ENCODE peak calls at places on chromosome 4, in ten cellular contexts. F is HCT116, A is body of pancreas, O is psoas muscle, X is AG04450, V is MM.1S, M is keratinocyte, Z is uterus, J is pancreas, T is dorsolateral prefrontal cortex. C is an unnamed sample.

GRCh38 chr4:173417833-173418232 is 18.9 kb upstream of the SCRG1 start:
- DNase-seq in T (no peak), X (no peak), V (no peak), M (no peak), Z (no peak), J (no peak), A (no peak), F (no peak), O (no peak), C (no peak)

GRCh38 chr4:6695660-6696581 is 2.2 kb downstream of the S100P start:
- DNase-seq in V (no peak), T (no peak), M (no peak), A (peak), F (no peak), O (no peak), X (no peak), J (no peak), Z (no peak), C (peak)

GRCh38 chr4:145012841-145013240 is 85.2 kb downstream of the ANAPC10 start:
- DNase-seq in M (no peak), Z (no peak), A (no peak), O (no peak), X (no peak), F (no peak), T (no peak), V (no peak), J (no peak), C (no peak)

GRCh38 chr4:165326831-165327210 is 648 bp upstream of the MSMO1 start:
- DNase-seq in F (no peak), M (no peak), Z (peak), V (peak), O (peak), J (peak), T (no peak), A (peak), X (no peak), C (peak)

GRCh38 chr4:124104101-124104500 is 608.4 kb downstream of the ANKRD50 start:
- DNase-seq in V (no peak), X (no peak), J (no peak), M (peak), F (no peak), T (no peak), Z (no peak), O (no peak), A (no peak), C (no peak)

GRCh38 chr4:47623916-47624554 is 139.0 kb downstream of the ATP10D start:
- DNase-seq in X (peak), M (no peak), A (no peak), T (no peak), J (no peak), Z (no peak), V (no peak), O (no peak), F (no peak), C (no peak)

GRCh38 chr4:156734965-156735895 is 236.4 kb downstream of the PDGFC start:
- DNase-seq in X (no peak), V (no peak), T (no peak), Z (no peak), O (no peak), M (no peak), F (no peak), A (no peak), J (no peak), C (no peak)

GRCh38 chr4:113540859-113541258 is 220.7 kb downstream of the CAMK2D start:
- DNase-seq in O (no peak), M (no peak), V (no peak), J (no peak), T (no peak), A (peak), X (no peak), F (peak), Z (no peak), C (no peak)

GRCh38 chr4:165016971-165017370 is 14.8 kb upstream of the TRIM60 start:
- DNase-seq in O (no peak), F (peak), Z (no peak), M (no peak), J (no peak), X (no peak), V (no peak), A (no peak), T (no peak), C (no peak)

DNA sequence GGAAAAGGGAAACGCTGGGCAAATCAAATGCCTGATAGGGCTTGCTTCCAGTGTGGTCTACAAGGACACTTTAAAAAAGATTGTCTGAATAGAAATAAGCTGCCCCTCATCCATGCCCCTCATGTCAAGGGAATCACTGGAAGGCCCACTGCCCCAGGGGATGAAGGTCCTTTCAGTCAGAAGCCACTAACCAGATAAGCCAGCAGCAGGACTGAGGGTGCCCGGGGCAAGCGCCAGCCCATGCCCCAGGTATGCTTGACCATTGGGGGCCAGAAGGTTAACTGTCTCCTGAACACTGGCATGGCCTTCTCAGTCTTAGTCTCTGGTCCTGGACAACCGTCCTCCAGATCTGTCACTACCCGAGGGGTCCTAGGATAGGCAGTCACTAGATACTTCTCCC is 17.7 kb downstream of the ACOX3 start:
- DNase-seq in F (no peak), M (no peak), X (no peak), Z (no peak), A (no peak), V (no peak), J (no peak), T (no peak), O (no peak), C (no peak)
- H3K4me3 ChIP-seq in F (no peak), M (no peak), X (no peak), Z (no peak), A (no peak), V (no peak), J (no peak), T (no peak), O (no peak), C (no peak)

GRCh38 chr4:44447563-44448504 is 775 bp downstream of the KCTD8 start:
- DNase-seq in F (no peak), J (peak), M (no peak), X (no peak), V (peak), Z (peak), T (peak), O (peak), A (peak), C (no peak)
- H3K27ac ChIP-seq in F (no peak), J (no peak), M (no peak), X (no peak), V (peak), Z (peak), T (peak), O (peak), A (no peak), C (no peak)

DNA sequence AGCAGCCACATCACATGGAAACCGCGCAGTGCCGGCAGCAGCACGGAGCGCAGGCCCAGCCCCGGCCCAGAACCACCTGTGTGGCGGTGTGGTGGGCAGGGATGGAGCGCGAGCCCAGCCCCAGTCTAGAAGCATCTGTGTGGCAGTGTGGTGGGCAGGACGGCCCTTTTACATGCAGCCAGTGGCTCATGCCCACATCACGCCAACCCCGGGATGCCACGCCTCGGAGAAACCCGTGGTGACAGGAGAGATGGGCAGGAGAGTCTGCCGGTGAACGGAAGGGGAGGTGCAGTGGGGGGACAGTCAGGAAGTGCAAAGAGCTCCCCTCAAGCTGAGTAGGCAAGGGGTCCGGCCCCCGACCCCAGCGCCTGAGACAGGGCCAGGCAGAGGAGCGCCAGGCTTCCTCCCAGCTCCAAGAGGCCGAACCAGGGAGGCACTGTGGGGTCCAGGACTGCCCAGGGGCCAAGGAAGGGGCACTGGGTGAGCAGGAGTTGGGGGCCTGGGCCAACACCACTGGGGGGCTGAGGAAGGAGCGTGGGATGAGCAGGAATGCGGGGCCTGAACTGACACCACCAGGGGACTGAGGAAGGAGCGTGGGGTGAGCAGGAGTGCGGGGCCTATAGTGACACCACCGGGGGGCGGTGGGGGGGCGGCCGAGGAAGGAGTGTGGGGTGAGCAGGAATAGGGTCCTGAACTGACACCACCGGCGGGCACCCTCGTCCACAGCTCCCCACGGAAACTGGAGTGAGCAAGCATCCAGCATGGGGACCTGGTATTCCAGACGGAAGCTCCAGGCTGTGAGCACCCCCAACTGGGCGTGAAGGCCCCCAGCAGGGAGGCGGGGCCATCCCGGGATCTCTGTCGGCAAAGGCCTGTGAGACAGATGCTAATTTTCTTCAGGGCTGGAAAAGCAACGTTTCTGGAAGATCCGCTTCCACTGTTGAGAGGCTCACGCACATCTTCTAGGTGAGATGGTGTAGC is 28.8 kb downstream of the GAK start:
- DNase-seq in T (no peak), F (no peak), V (no peak), M (no peak), Z (no peak), A (no peak), J (no peak), O (no peak), X (no peak), C (no peak)
- H3K4me3 ChIP-seq in T (no peak), F (no peak), V (no peak), M (no peak), Z (no peak), A (no peak), J (no peak), O (no peak), X (no peak), C (no peak)

GRCh38 chr4:119016636-119017035 is 119.0 kb upstream of the MYOZ2 start:
- DNase-seq in F (no peak), X (peak), O (no peak), Z (no peak), V (no peak), A (no peak), J (no peak), M (no peak), T (no peak), C (no peak)
- H3K27ac ChIP-seq in F (no peak), X (peak), O (peak), Z (peak), V (no peak), A (no peak), J (no peak), M (no peak), T (no peak), C (no peak)

DNA sequence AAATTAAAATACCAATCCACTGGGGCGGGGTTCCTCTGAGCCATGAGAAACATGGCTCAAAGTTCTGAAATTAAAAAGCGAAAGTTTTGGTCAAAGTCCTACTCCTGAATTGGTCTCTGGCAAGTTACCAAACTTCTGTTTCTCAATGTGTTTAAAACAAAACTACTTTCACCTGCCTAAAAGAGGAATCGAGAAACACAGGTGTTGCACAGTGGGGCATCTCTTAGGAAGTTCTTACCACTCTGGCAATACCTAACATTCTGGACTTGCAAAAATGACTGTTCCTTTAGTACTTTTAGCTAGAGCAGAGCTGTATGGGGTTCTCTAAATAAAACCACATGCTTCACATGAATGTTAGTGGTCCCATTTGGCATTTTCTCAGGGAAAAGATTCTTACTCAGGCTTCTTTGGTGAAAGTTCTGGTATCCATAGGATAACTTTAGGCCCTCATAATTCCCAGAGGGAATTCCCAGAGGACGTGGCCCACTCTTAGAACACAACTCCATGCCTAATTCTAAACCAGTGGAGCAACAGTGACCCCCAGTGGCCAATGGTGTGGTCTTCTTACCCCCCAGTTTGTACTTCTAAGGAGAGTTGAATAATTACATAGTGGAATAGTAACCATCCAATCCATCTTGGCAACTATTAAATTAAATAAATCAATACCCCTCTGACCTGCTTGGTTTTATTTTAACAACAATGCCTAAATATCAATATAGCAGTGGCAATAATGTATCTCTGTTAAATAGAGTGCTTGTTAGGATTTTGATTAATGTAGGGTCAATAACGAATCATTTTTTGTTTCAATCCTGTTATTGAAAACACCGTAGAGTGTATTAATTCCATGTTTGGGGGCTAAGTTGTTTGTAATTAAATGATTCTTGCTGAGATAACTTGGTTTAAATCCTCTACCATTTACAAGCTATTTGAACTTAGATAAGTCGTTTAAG is 21.9 kb downstream of the BMP3 start:
- DNase-seq in M (no peak), F (peak), T (peak), J (peak), A (peak), V (peak), Z (no peak), X (peak), O (peak), C (peak)
- H3K4me3 ChIP-seq in M (no peak), F (no peak), T (no peak), J (no peak), A (no peak), V (no peak), Z (no peak), X (no peak), O (no peak), C (no peak)

GRCh38 chr4:169283114-169283509 is 12.4 kb upstream of the SH3RF1 start:
- DNase-seq in A (no peak), V (no peak), T (no peak), M (no peak), O (no peak), J (no peak), X (peak), F (no peak), Z (no peak), C (no peak)
- H3K27ac ChIP-seq in A (no peak), V (no peak), T (no peak), M (peak), O (no peak), J (no peak), X (peak), F (no peak), Z (no peak), C (no peak)

GRCh38 chr4:94165256-94165655 is 42.4 kb upstream of the SMARCAD1 start:
- DNase-seq in J (no peak), A (no peak), O (no peak), V (no peak), F (no peak), M (no peak), X (no peak), Z (no peak), T (no peak), C (no peak)
- H3K4me3 ChIP-seq in J (no peak), A (no peak), O (no peak), V (no peak), F (no peak), M (no peak), X (no peak), Z (no peak), T (no peak), C (no peak)

GRCh38 chr4:94488667-94489066 is 36.9 kb downstream of the PDLIM5 start:
- DNase-seq in V (no peak), M (peak), T (no peak), A (no peak), Z (no peak), X (peak), J (no peak), F (no peak), O (no peak), C (no peak)
- H3K27ac ChIP-seq in V (no peak), M (peak), T (no peak), A (no peak), Z (peak), X (no peak), J (no peak), F (no peak), O (peak), C (no peak)

C was measured in lung.